ENCODE peak calls at places on chromosome 5, in ten cellular contexts. F is stomach; I is brain microvascular endothelial cell; N is PC-9; M is CD8-positive, alpha-beta T cell; U is MCF 10A; G is ovary; T is chondrocyte; E is CD4-positive, alpha-beta T cell; H is SK-N-SH. O is an unnamed sample.

GRCh38 chr5:154078305-154078704 is 39.5 kb downstream of the MFAP3 start:
- DNase-seq in I (no peak), M (no peak), N (peak; percentile 40), G (no peak), H (peak; percentile 19), E (no peak), U (peak; percentile 46), T (no peak), F (no peak), O (no peak)

GRCh38 chr5:136674178-136674577 is 308.8 kb upstream of the TRPC7 start:
- DNase-seq in T (no peak), H (no peak), F (no peak), G (no peak), N (no peak), I (no peak), U (no peak), M (no peak), E (no peak), O (no peak)

GRCh38 chr5:138805096-138805495 is 51.9 kb downstream of the CTNNA1 start:
- DNase-seq in N (no peak), M (no peak), E (no peak), G (no peak), F (no peak), H (no peak), T (no peak), I (no peak), U (no peak), O (no peak)

GRCh38 chr5:73673161-73673591 is 47.2 kb downstream of the ARHGEF28 start:
- DNase-seq in N (peak; percentile 85), U (peak; percentile 70), H (no peak), G (no peak), M (no peak), E (no peak), I (peak; percentile 24), T (no peak), F (no peak), O (peak; percentile 63)

GRCh38 chr5:51386916-51387853 is 3.9 kb downstream of the ISL1 start:
- DNase-seq in G (no peak), M (no peak), U (no peak), E (no peak), I (no peak), T (no peak), H (peak; percentile 33), F (peak; percentile 43), N (no peak), O (no peak)

GRCh38 chr5:82821978-82822927 is 254.9 kb downstream of the TMEM167A start:
- DNase-seq in F (no peak), N (no peak), T (no peak), H (no peak), U (no peak), I (peak; percentile 65), G (no peak), M (no peak), E (no peak), O (no peak)

GRCh38 chr5:1540166-1540565 is 16.4 kb upstream of the LPCAT1 start:
- DNase-seq in F (no peak), E (no peak), H (no peak), U (no peak), T (peak; percentile 33), I (no peak), G (no peak), N (no peak), M (no peak), O (no peak)

GRCh38 chr5:51684794-51685355 is 301.6 kb downstream of the ISL1 start:
- DNase-seq in I (no peak), G (no peak), M (no peak), N (no peak), H (no peak), U (peak; percentile 8), F (no peak), T (no peak), E (no peak), O (no peak)

GRCh38 chr5:169547508-169547907 is 36.1 kb upstream of the SPDL1 start:
- DNase-seq in U (no peak), I (peak; percentile 6), G (no peak), N (no peak), H (no peak), T (no peak), F (no peak), E (no peak), M (no peak), O (no peak)

GRCh38 chr5:6373081-6373846 is 5.1 kb downstream of the MED10 start:
- DNase-seq in E (no peak), I (no peak), M (no peak), T (no peak), F (no peak), N (no peak), H (no peak), U (no peak), G (no peak), O (no peak)

GRCh38 chr5:124394700-124395099 is 351.7 kb downstream of the ZNF608 start:
- DNase-seq in E (no peak), G (no peak), I (no peak), F (no peak), T (no peak), U (no peak), N (no peak), M (no peak), H (no peak), O (no peak)

GRCh38 chr5:136015966-136016365 is 12.8 kb upstream of the TGFBI start:
- DNase-seq in T (no peak), I (no peak), F (no peak), E (no peak), N (no peak), M (no peak), U (no peak), G (no peak), H (no peak), O (no peak)

GRCh38 chr5:172179032-172179989 is 8.7 kb downstream of the STK10 start:
- DNase-seq in G (no peak), F (no peak), H (no peak), E (peak; percentile 39), T (no peak), I (peak; percentile 46), N (no peak), U (peak; percentile 49), M (peak; percentile 36), O (no peak)

GRCh38 chr5:146101646-146102045 is 3.7 kb downstream of the PLAC8L1 start:
- DNase-seq in F (no peak), M (no peak), E (no peak), I (no peak), U (no peak), N (no peak), H (no peak), G (no peak), T (no peak), O (no peak)

DNA sequence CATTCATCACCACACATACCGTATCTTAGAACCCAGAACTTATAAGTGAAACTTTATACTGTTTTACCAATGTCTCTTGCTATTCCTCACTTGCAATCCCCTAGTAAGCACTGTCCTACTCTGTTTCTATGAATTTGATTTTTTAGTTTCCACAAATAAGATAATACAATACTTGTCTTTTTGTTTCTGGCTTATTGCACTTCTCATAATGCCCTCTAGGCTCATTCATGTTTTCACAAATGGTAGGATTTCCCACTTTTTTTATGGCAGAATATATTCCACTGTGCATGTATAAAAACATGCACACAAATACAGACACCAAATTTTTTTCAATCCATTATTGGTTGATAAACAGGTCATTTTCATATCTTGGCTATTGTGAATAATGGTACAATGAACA is 1742.3 kb upstream of the NUDT12 start:
- DNase-seq in G (no peak), F (no peak), T (no peak), I (no peak), E (no peak), M (no peak), H (no peak), N (no peak), U (no peak), O (no peak)
- TF ChIP-seq CTCF in G (no peak), F (no peak), T (peak; percentile 38), I (peak; percentile 9), E (no peak), M (no peak), H (peak; percentile 36), N (peak; percentile 33), U (no peak), O (no peak)

DNA sequence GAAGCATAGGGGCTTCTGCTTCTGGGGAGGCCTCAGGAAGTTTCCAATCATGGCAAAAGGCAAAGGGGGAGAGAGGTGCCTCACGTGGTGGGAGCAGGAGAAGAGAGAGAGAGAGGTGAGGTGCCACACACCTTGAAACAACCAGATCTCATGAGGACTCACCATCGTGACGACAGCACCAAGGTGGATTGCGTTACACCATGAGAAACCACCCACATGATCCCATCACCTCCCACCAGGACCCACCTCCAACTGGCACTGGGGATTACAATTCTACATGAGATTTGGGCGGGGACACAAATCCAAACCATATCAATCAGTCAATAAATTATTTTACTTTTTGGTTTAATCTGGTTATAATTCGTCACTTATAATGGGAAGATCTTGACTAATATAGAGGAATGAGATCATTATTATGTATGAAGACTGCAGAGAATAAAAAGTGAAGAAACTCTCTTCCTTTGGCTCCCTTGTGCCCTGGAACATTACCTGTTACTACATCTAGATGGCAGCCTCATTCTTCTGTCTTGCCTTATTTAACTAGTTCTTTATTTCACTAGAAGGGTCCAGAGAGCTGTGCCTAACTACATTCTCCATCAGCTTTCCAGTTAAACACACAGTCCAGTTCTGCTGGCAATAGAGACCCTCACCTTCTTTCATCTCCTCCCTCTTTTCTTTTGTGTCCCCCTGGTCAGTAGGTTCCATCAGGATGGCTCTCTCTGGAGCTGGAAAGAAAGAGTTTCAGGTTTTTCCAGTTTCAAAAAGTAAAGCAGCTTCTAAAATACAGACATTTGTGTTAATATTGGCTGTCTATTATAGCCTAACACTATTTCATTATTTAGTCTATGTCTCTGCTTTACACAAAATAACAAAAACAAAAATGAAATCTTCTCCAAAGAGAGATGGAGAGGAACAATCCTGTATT is 21.7 kb upstream of the SPINK7 start:
- DNase-seq in H (peak; percentile 16), E (no peak), I (peak; percentile 5), U (peak; percentile 51), F (no peak), G (no peak), M (no peak), N (no peak), T (no peak), O (no peak)
- TF ChIP-seq CTCF in H (peak; percentile 54), E (peak; percentile 8), I (peak; percentile 58), U (peak; percentile 71), F (peak; percentile 24), G (no peak), M (peak; percentile 26), N (peak; percentile 68), T (peak; percentile 76), O (peak; percentile 11)

DNA sequence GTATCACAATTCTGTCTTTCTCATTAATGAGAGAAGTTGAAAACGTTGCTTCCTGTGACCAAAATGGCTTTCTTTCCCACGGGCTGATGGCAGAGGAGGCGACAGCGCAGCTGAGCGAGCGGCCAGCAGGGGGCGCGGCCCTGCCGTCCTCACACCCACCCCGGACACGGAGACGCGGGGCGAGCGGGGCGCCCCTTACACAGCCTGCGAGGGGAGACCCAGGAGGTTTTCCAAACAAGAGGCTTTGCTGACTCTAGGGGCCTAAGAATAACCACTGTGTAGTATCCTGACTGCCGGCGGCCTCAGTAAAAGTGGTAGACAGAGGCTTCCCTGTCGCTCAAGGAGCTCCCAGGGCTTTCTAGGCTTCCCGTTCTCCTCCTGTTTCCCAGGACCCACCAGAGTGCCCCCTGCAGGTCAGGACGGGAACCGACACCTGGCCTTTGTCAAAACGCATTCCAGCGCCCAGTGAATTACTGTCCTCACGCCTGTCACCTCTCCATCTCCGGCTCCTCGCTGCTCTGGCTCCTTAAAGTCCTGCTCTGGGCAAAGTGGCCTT is 27.3 kb upstream of the FGF1 start:
- DNase-seq in N (peak; percentile 75), U (peak; percentile 95), T (no peak), E (peak; percentile 79), G (peak; percentile 85), H (peak; percentile 85), F (peak; percentile 89), I (peak; percentile 81), M (peak; percentile 73), O (peak; percentile 60)
- TF ChIP-seq CTCF in N (peak; percentile 99), U (peak; percentile 99), T (peak; percentile 99), E (peak; percentile 99), G (peak; percentile 93), H (peak; percentile 98), F (peak; percentile 96), I (peak; percentile 87), M (peak; percentile 98), O (peak; percentile 66)

GRCh38 chr5:60688980-60689379 is 11.0 kb downstream of the DEPDC1B start:
- DNase-seq in F (no peak), M (no peak), G (no peak), U (no peak), N (no peak), T (no peak), H (no peak), I (no peak), E (no peak), O (no peak)
- TF ChIP-seq CTCF in F (no peak), M (no peak), G (no peak), U (no peak), N (no peak), T (no peak), H (no peak), I (peak; percentile 13), E (no peak), O (no peak)

O was measured in AG09319.